ENCODE peak calls at places on chromosomes 11 and 22, in eight cellular contexts. L is NCI-H2029, S is GM23338, D is SK-N-MC, Z is fibroblast of mammary gland, R is mesenchymal stem cell, O is sciatic nerve, F is NB4. U is an unnamed sample.

GRCh38 chr11:126607374-126607773 is 251.9 kb downstream of the ST3GAL4 start:
- DNase-seq in L (peak; percentile 40), S (peak; percentile 89), D (no peak), Z (peak; percentile 59), R (peak; percentile 18), O (no peak), F (peak; percentile 51), U (peak; percentile 21)

GRCh38 chr11:86484164-86484794 is 109.6 kb downstream of the CCDC81 start:
- DNase-seq in L (no peak), S (no peak), D (no peak), Z (peak; percentile 100), R (peak; percentile 98), O (peak; percentile 75), F (no peak), U (peak; percentile 85)

GRCh38 chr11:11910541-11910940 is 68.8 kb downstream of the USP47 start:
- DNase-seq in L (no peak), S (no peak), D (no peak), Z (no peak), R (no peak), O (no peak), F (no peak), U (no peak)

GRCh38 chr22:41367039-41367679 is 14.6 kb upstream of the TEF start:
- DNase-seq in L (peak; percentile 94), S (peak; percentile 58), D (no peak), Z (peak; percentile 95), R (peak; percentile 44), O (peak; percentile 98), F (peak; percentile 80), U (peak; percentile 28)

GRCh38 chr22:35915477-35916013 is 113.1 kb downstream of the RBFOX2 start:
- DNase-seq in L (no peak), S (no peak), D (no peak), Z (peak; percentile 56), R (peak; percentile 55), O (no peak), F (peak; percentile 17), U (no peak)

GRCh38 chr11:9691865-9692264 is 28.0 kb downstream of the SWAP70 start:
- DNase-seq in L (no peak), S (no peak), D (no peak), Z (peak; percentile 69), R (peak; percentile 30), O (no peak), F (peak; percentile 69), U (no peak)

GRCh38 chr22:37226514-37226913 is 14.2 kb upstream of the SSTR3 start:
- DNase-seq in L (no peak), S (no peak), D (no peak), Z (no peak), R (no peak), O (no peak), F (no peak), U (no peak)

GRCh38 chr11:77752518-77752917 is 68.0 kb downstream of the RSF1 start:
- DNase-seq in L (peak; percentile 21), S (peak; percentile 50), D (no peak), Z (peak; percentile 19), R (no peak), O (no peak), F (no peak), U (no peak)

GRCh38 chr22:25698986-25699385 is 43.0 kb upstream of the MYO18B start:
- DNase-seq in L (no peak), S (no peak), D (no peak), Z (no peak), R (no peak), O (no peak), F (no peak), U (no peak)

GRCh38 chr22:24703101-24703500 is 71.4 kb downstream of the PIWIL3 start:
- DNase-seq in L (peak; percentile 94), S (no peak), D (no peak), Z (peak; percentile 47), R (no peak), O (no peak), F (no peak), U (no peak)

GRCh38 chr11:46353706-46354105 is 6.4 kb downstream of the DGKZ start:
- DNase-seq in L (no peak), S (no peak), D (no peak), Z (peak; percentile 58), R (no peak), O (no peak), F (peak; percentile 55), U (no peak)

GRCh38 chr11:22928207-22928917 is 68.1 kb upstream of the CCDC179 start:
- DNase-seq in L (no peak), S (peak; percentile 8), D (no peak), Z (no peak), R (peak; percentile 7), O (no peak), F (no peak), U (no peak)

GRCh38 chr11:64314146-64314804 is 3.1 kb downstream of the TRMT112 start:
- DNase-seq in L (no peak), S (peak; percentile 40), D (no peak), Z (no peak), R (peak; percentile 50), O (no peak), F (peak; percentile 45), U (no peak)

GRCh38 chr22:46121079-46121478 is 29.2 kb upstream of the PPARA start:
- DNase-seq in L (no peak), S (no peak), D (no peak), Z (peak; percentile 25), R (no peak), O (no peak), F (no peak), U (no peak)

GRCh38 chr11:110196241-110196754 is 100.1 kb downstream of the RDX start:
- DNase-seq in L (no peak), S (no peak), D (no peak), Z (peak; percentile 99), R (peak; percentile 55), O (no peak), F (no peak), U (peak; percentile 40)

GRCh38 chr11:128904872-128905344 is 13.8 kb downstream of the KCNJ5 start:
- DNase-seq in L (no peak), S (peak; percentile 44), D (no peak), Z (no peak), R (peak; percentile 29), O (no peak), F (peak; percentile 91), U (no peak)

GRCh38 chr11:42591841-42592240 is 720.0 kb upstream of the API5 start:
- DNase-seq in L (no peak), S (no peak), D (no peak), Z (no peak), R (no peak), O (no peak), F (no peak), U (no peak)

GRCh38 chr22:50271519-50271970 is 1.4 kb upstream of the MAPK11 start:
- DNase-seq in L (no peak), S (peak; percentile 69), D (no peak), Z (peak; percentile 35), R (peak; percentile 69), O (no peak), F (peak; percentile 77), U (peak; percentile 38)